ENCODE peak calls at places on chromosomes 1 and 21, in seven cellular contexts. T, L, K, R, A, S and G are unnamed samples.

GRCh38 chr1:29426701-29427279 is 190.5 kb downstream of the PTPRU start:
- DNase-seq in R (no peak), S (no peak), L (no peak), A (no peak), T (no peak), K (no peak), G (peak; percentile 33)

GRCh38 chr1:32886012-32886827 is at the start of gene HPCA:
- DNase-seq in A (peak; percentile 75), T (peak; percentile 68), R (no peak), L (peak; percentile 79), S (no peak), K (peak; percentile 51), G (no peak)

GRCh38 chr1:155607708-155608107 is 2.3 kb upstream of the MSTO1 start:
- DNase-seq in T (no peak), R (no peak), K (no peak), L (no peak), S (no peak), A (no peak), G (no peak)

GRCh38 chr21:40706806-40707205 is 140.2 kb downstream of the DSCAM start:
- DNase-seq in S (no peak), A (no peak), K (no peak), R (no peak), T (no peak), L (no peak), G (no peak)

GRCh38 chr21:16522512-16522911 is 792.7 kb downstream of the USP25 start:
- DNase-seq in K (peak; percentile 63), A (no peak), L (no peak), R (peak; percentile 37), T (no peak), S (peak; percentile 59), G (no peak)

GRCh38 chr1:17112496-17113236 is 6.6 kb downstream of the PADI2 start:
- DNase-seq in A (no peak), K (no peak), S (no peak), L (no peak), T (no peak), R (no peak), G (no peak)

GRCh38 chr21:27086630-27087029 is 119.7 kb upstream of the ADAMTS5 start:
- DNase-seq in T (no peak), S (no peak), L (no peak), K (no peak), R (no peak), A (no peak), G (no peak)

GRCh38 chr1:182998482-182998881 is 24.7 kb upstream of the LAMC1 start:
- DNase-seq in R (no peak), T (no peak), K (no peak), A (no peak), S (no peak), L (no peak), G (no peak)

GRCh38 chr1:47515390-47515789 is 77.5 kb downstream of the FOXD2 start:
- DNase-seq in K (no peak), T (no peak), S (no peak), L (no peak), R (no peak), A (no peak), G (no peak)

GRCh38 chr1:66919828-66920227 is 4.8 kb downstream of the DNAI4 start:
- DNase-seq in A (no peak), R (no peak), S (no peak), K (no peak), L (no peak), T (no peak), G (no peak)

GRCh38 chr1:42973304-42973703 is 14.6 kb upstream of the SLC2A1 start:
- DNase-seq in S (no peak), L (no peak), A (no peak), R (no peak), K (no peak), T (no peak), G (no peak)

GRCh38 chr1:223860051-223860559 is 14.4 kb upstream of the TP53BP2 start:
- DNase-seq in T (no peak), R (peak; percentile 74), L (no peak), K (no peak), S (no peak), A (no peak), G (no peak)

GRCh38 chr1:64923294-64923718 is 43.0 kb downstream of the JAK1 start:
- DNase-seq in L (no peak), A (peak; percentile 21), T (no peak), K (peak; percentile 40), S (no peak), R (no peak), G (no peak)

GRCh38 chr1:4119516-4120220 is 219.6 kb upstream of the C1orf174 start:
- DNase-seq in K (no peak), A (no peak), S (no peak), L (no peak), R (no peak), T (no peak), G (no peak)

GRCh38 chr1:55262822-55263221 is 47.7 kb upstream of the USP24 start:
- DNase-seq in S (no peak), A (no peak), R (peak; percentile 82), T (no peak), K (peak; percentile 63), L (no peak), G (no peak)

GRCh38 chr21:42847726-42848125 is 31.6 kb downstream of the WDR4 start:
- DNase-seq in A (no peak), S (no peak), R (no peak), K (no peak), T (peak; percentile 30), L (no peak), G (no peak)

GRCh38 chr1:171141336-171142051 is 43.6 kb upstream of the FMO2 start:
- DNase-seq in A (no peak), S (peak; percentile 96), K (peak; percentile 99), T (no peak), L (no peak), R (no peak), G (peak; percentile 85)

GRCh38 chr1:153190373-153190772 is 12.9 kb upstream of the LELP1 start:
- DNase-seq in L (no peak), K (no peak), T (no peak), S (no peak), R (no peak), A (peak; percentile 8), G (no peak)
- TF ChIP-seq CTCF in L (peak; percentile 20), K (no peak), T (no peak), S (no peak), R (peak; percentile 76), A (peak; percentile 11), G (no peak)

DNA sequence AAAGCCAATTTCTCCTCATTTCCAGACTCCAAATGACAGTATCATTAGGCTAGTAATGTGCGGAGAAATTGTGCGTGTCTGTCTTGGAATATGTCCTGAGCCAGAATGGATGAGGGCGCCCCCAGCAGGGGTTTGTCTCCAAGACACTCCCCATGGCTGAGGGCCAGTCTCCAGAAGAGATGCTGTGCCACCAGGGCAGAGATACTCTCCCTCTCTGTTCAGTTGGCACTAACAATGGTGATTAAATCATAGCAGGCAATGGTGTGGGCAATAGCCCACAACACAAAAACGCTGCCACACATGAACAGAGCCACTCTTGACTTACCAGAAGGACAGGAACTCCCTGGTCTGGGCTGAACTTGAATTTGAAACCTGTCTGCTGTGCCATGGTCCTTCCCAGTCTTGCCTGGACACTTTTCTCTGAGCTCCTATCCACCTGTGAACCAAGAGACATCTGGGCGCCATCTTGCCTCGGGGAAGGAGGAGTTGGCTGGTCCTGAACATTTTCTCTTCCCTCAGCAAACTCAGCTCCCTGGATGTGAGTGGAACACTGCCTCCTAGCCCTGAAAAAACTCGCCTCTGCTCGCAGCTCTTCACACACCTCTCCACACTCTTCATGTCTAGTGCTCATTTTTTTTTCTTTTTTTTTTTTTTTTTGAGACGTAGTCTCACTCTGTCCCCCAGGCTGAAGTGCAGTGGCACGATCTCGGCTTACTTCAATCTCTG is 14.8 kb upstream of the ADGRB2 start:
- DNase-seq in T (no peak), A (no peak), S (no peak), L (no peak), R (no peak), K (no peak), G (no peak)
- TF ChIP-seq CTCF in T (no peak), A (no peak), S (no peak), L (no peak), R (no peak), K (no peak), G (no peak)

GRCh38 chr1:211515090-211516023 is 23.4 kb upstream of the RD3 start:
- DNase-seq in L (peak; percentile 92), K (peak; percentile 72), A (peak; percentile 91), S (no peak), R (peak; percentile 94), T (peak; percentile 86), G (peak; percentile 79)

GRCh38 chr1:211514030-211514754 is 22.2 kb upstream of the RD3 start:
- DNase-seq in S (peak; percentile 62), R (peak; percentile 78), T (peak; percentile 81), L (peak; percentile 92), K (peak; percentile 89), A (peak; percentile 92), G (peak; percentile 84)

GRCh38 chr1:211519602-211520001 is 27.6 kb upstream of the RD3 start:
- DNase-seq in S (no peak), L (no peak), T (no peak), R (no peak), A (no peak), K (no peak), G (no peak)

GRCh38 chr1:211518330-211519289 is 26.6 kb upstream of the RD3 start:
- DNase-seq in A (peak; percentile 73), R (no peak), K (no peak), S (no peak), L (peak; percentile 61), T (no peak), G (no peak)

DNA sequence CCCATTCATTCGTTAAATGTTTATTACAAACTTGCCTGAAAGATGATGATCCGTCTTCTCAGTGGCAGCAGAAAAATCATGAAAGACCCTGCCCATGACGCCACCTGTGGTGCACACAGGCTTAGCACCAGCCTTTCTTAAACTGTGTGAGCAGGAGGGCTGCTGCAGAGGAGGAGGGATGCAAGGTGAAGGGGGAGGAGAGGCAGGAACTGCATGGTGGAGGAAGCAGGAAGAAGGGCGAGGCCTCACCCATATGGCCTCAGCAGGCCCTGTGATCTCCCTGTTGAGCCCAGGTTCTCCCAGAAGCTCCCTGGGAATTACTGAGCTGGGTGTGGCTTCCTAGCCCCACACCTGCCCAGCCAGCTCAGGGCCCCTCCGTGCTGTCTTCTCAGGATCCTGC is 25.0 kb upstream of the RD3 start:
- DNase-seq in T (no peak), L (no peak), K (no peak), S (no peak), A (no peak), R (peak; percentile 88), G (no peak)
- TF ChIP-seq CTCF in T (no peak), L (no peak), K (no peak), S (no peak), A (no peak), R (peak; percentile 42), G (no peak)

DNA sequence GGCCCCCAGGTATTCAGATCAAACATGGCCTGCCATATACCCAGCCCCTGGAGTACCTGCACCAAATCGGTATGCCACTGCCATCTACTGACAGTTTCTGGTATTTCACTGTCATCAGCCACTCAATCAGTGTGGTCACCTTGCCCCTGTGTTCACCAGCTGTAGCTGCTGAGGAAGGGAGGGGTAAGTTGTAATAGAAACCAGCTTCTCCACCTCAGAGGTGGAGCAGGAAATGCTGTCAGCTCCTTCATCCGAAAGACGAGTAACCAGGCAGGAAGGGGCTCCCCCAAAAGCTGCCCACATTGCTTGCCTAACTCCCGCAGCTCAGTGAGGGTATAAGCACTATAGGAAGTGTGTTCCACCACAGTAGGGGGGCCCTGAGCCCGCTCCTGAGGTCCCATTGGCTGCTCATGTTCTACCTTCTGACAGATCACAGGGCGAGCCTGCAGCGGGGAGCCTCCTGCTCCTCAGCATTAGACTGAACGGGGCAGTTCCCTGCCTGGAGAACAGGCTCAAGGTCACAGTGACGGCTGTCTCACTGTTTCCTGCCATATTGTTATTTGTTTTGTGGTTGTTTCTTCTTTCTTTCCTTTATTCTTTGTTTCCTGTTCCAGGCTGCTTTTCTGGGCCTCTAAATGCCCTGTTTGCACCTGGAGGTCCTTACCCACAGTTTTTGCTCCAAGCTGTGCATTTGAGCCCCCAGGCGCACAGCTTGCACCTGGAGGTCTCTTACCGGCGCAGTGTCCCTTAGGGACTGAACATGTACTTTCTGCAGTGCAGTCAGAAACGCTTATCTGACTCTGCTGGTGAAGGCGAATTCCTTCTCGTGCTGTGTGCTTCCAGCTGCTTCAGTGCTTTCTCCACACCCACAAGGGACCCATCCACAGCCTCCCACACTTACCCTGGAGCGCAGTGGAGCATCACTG is 1638.3 kb downstream of the MRPL39 start:
- DNase-seq in S (peak; percentile 7), A (peak; percentile 42), L (peak; percentile 32), K (peak; percentile 11), R (no peak), T (no peak), G (no peak)
- TF ChIP-seq CTCF in S (peak; percentile 71), A (peak; percentile 47), L (peak; percentile 57), K (peak; percentile 42), R (peak; percentile 60), T (peak; percentile 49), G (no peak)